ENCODE peak calls at places on chromosomes 6 and 20, in five cellular contexts. One of them, this sample, is unnamed.

GRCh38 chr6:111418971-111419693 is 63.9 kb downstream of the REV3L start:
- DNase-seq in HepG2: no peak
- DNase-seq in right lobe of liver: no peak
- DNase-seq in esophagus squamous epithelium: no peak
- DNase-seq in tibial nerve: no peak
- DNase-seq in this sample: no peak

GRCh38 chr6:4491501-4492260 is 284.5 kb upstream of the CDYL start:
- DNase-seq in HepG2: no peak
- DNase-seq in right lobe of liver: no peak
- DNase-seq in esophagus squamous epithelium: no peak
- DNase-seq in tibial nerve: no peak
- DNase-seq in this sample: no peak

GRCh38 chr20:47664744-47665143 is 120.5 kb downstream of the SULF2 start:
- DNase-seq in HepG2: no peak
- DNase-seq in right lobe of liver: no peak
- DNase-seq in esophagus squamous epithelium: no peak
- DNase-seq in tibial nerve: no peak
- DNase-seq in this sample: no peak

GRCh38 chr20:63635431-63636141 is 8.7 kb upstream of the GMEB2 start:
- DNase-seq in HepG2: no peak
- DNase-seq in right lobe of liver: no peak
- DNase-seq in esophagus squamous epithelium: no peak
- DNase-seq in tibial nerve: no peak
- DNase-seq in this sample: no peak

GRCh38 chr20:9617940-9618339 is 103.5 kb downstream of the LAMP5 start:
- DNase-seq in HepG2: peak
- DNase-seq in right lobe of liver: no peak
- DNase-seq in esophagus squamous epithelium: no peak
- DNase-seq in tibial nerve: no peak
- DNase-seq in this sample: no peak

GRCh38 chr6:147508073-147508870 is at the start of gene SAMD5:
- DNase-seq in HepG2: peak
- DNase-seq in right lobe of liver: peak
- DNase-seq in esophagus squamous epithelium: no peak
- DNase-seq in tibial nerve: no peak
- DNase-seq in this sample: no peak

GRCh38 chr6:38646166-38646565 is 6.4 kb upstream of the BTBD9 start:
- DNase-seq in HepG2: no peak
- DNase-seq in right lobe of liver: no peak
- DNase-seq in esophagus squamous epithelium: no peak
- DNase-seq in tibial nerve: no peak
- DNase-seq in this sample: no peak

GRCh38 chr6:56902551-56903464 is 52.1 kb upstream of the BEND6 start:
- DNase-seq in HepG2: peak
- DNase-seq in right lobe of liver: no peak
- DNase-seq in esophagus squamous epithelium: no peak
- DNase-seq in tibial nerve: no peak
- DNase-seq in this sample: no peak

GRCh38 chr6:38233161-38233791 is 406.5 kb downstream of the BTBD9 start:
- DNase-seq in HepG2: no peak
- DNase-seq in right lobe of liver: no peak
- DNase-seq in esophagus squamous epithelium: no peak
- DNase-seq in tibial nerve: no peak
- DNase-seq in this sample: no peak

GRCh38 chr6:68874747-68875146 is 239.7 kb downstream of the ADGRB3 start:
- DNase-seq in HepG2: no peak
- DNase-seq in right lobe of liver: no peak
- DNase-seq in esophagus squamous epithelium: no peak
- DNase-seq in tibial nerve: no peak
- DNase-seq in this sample: no peak

GRCh38 chr6:27237089-27237723 is 10.3 kb upstream of the PRSS16 start:
- DNase-seq in HepG2: peak
- DNase-seq in right lobe of liver: no peak
- DNase-seq in esophagus squamous epithelium: no peak
- DNase-seq in tibial nerve: no peak
- DNase-seq in this sample: no peak

GRCh38 chr20:25242231-25242630 is 5.7 kb upstream of the PYGB start:
- DNase-seq in HepG2: no peak
- DNase-seq in right lobe of liver: no peak
- DNase-seq in esophagus squamous epithelium: no peak
- DNase-seq in tibial nerve: no peak
- DNase-seq in this sample: peak

GRCh38 chr20:37344506-37345338 is 1.2 kb upstream of the SRC start:
- DNase-seq in HepG2: peak
- DNase-seq in right lobe of liver: no peak
- DNase-seq in esophagus squamous epithelium: no peak
- DNase-seq in tibial nerve: no peak
- DNase-seq in this sample: no peak
- TF ChIP-seq POLR2A in HepG2: peak
- TF ChIP-seq POLR2A in right lobe of liver: no peak
- TF ChIP-seq POLR2A in esophagus squamous epithelium: no peak
- TF ChIP-seq POLR2A in tibial nerve: no peak
- TF ChIP-seq POLR2A in this sample: no peak

GRCh38 chr6:107114872-107115694 is at the start of gene BEND3:
- DNase-seq in HepG2: no peak
- DNase-seq in right lobe of liver: peak
- DNase-seq in esophagus squamous epithelium: no peak
- DNase-seq in tibial nerve: no peak
- DNase-seq in this sample: peak
- TF ChIP-seq POLR2A in HepG2: no peak
- TF ChIP-seq POLR2A in right lobe of liver: no peak
- TF ChIP-seq POLR2A in esophagus squamous epithelium: no peak
- TF ChIP-seq POLR2A in tibial nerve: no peak
- TF ChIP-seq POLR2A in this sample: no peak

GRCh38 chr6:35259946-35260626 is 551 bp downstream of the ZNF76 start:
- DNase-seq in HepG2: peak
- DNase-seq in right lobe of liver: peak
- DNase-seq in esophagus squamous epithelium: no peak
- DNase-seq in tibial nerve: peak
- DNase-seq in this sample: peak
- TF ChIP-seq POLR2A in HepG2: peak
- TF ChIP-seq POLR2A in right lobe of liver: no peak
- TF ChIP-seq POLR2A in esophagus squamous epithelium: no peak
- TF ChIP-seq POLR2A in tibial nerve: no peak
- TF ChIP-seq POLR2A in this sample: no peak

GRCh38 chr6:132527791-132528190 is 10.3 kb upstream of the TAAR9 start:
- DNase-seq in HepG2: no peak
- DNase-seq in right lobe of liver: no peak
- DNase-seq in esophagus squamous epithelium: no peak
- DNase-seq in tibial nerve: no peak
- DNase-seq in this sample: no peak
- TF ChIP-seq POLR2A in HepG2: no peak
- TF ChIP-seq POLR2A in right lobe of liver: no peak
- TF ChIP-seq POLR2A in esophagus squamous epithelium: no peak
- TF ChIP-seq POLR2A in tibial nerve: no peak
- TF ChIP-seq POLR2A in this sample: no peak

GRCh38 chr6:13924949-13925881 is at the start of gene RNF182:
- DNase-seq in HepG2: no peak
- DNase-seq in right lobe of liver: no peak
- DNase-seq in esophagus squamous epithelium: no peak
- DNase-seq in tibial nerve: no peak
- DNase-seq in this sample: no peak
- TF ChIP-seq POLR2A in HepG2: no peak
- TF ChIP-seq POLR2A in right lobe of liver: no peak
- TF ChIP-seq POLR2A in esophagus squamous epithelium: no peak
- TF ChIP-seq POLR2A in tibial nerve: no peak
- TF ChIP-seq POLR2A in this sample: no peak

GRCh38 chr20:45365444-45365970 is 2.6 kb downstream of the SYS1 start:
- DNase-seq in HepG2: no peak
- DNase-seq in right lobe of liver: no peak
- DNase-seq in esophagus squamous epithelium: no peak
- DNase-seq in tibial nerve: no peak
- DNase-seq in this sample: no peak

GRCh38 chr20:45366192-45366591 is 3.2 kb downstream of the SYS1 start:
- DNase-seq in HepG2: no peak
- DNase-seq in right lobe of liver: no peak
- DNase-seq in esophagus squamous epithelium: no peak
- DNase-seq in tibial nerve: no peak
- DNase-seq in this sample: no peak

GRCh38 chr20:45363611-45364492 is 896 bp downstream of the SYS1 start:
- DNase-seq in HepG2: no peak
- DNase-seq in right lobe of liver: no peak
- DNase-seq in esophagus squamous epithelium: no peak
- DNase-seq in tibial nerve: no peak
- DNase-seq in this sample: no peak

GRCh38 chr20:45361794-45362193 is 1.2 kb upstream of the SYS1 start:
- DNase-seq in HepG2: peak
- DNase-seq in right lobe of liver: no peak
- DNase-seq in esophagus squamous epithelium: no peak
- DNase-seq in tibial nerve: no peak
- DNase-seq in this sample: no peak

GRCh38 chr20:45362804-45363610 is at the start of gene SYS1:
- DNase-seq in HepG2: peak
- DNase-seq in right lobe of liver: peak
- DNase-seq in esophagus squamous epithelium: peak
- DNase-seq in tibial nerve: peak
- DNase-seq in this sample: peak
- TF ChIP-seq POLR2A in HepG2: peak
- TF ChIP-seq POLR2A in right lobe of liver: peak
- TF ChIP-seq POLR2A in esophagus squamous epithelium: peak
- TF ChIP-seq POLR2A in tibial nerve: peak
- TF ChIP-seq POLR2A in this sample: no peak

This sample was measured in lower leg skin.